ENCODE peak calls at places on chromosome 1, in four cellular contexts. F is brain microvascular endothelial cell, Y is AG08395, R is NCI-H774. K is an unnamed sample.

GRCh38 chr1:51253691-51254090 is 17.6 kb downstream of the RNF11 start:
- DNase-seq in Y (no peak), F (no peak), R (no peak), K (no peak)

GRCh38 chr1:235093685-235094592 is 34.7 kb downstream of the TOMM20 start:
- DNase-seq in R (peak; percentile 72), F (peak; percentile 69), Y (peak; percentile 74), K (peak; percentile 36)

GRCh38 chr1:150576794-150577556 is 2.4 kb downstream of the MCL1 start:
- DNase-seq in R (no peak), Y (no peak), F (no peak), K (no peak)

GRCh38 chr1:61635529-61635928 is 89.4 kb downstream of the TM2D1 start:
- DNase-seq in R (no peak), Y (no peak), F (no peak), K (no peak)

GRCh38 chr1:243595527-243596206 is 254.4 kb downstream of the AKT3 start:
- DNase-seq in Y (no peak), F (peak; percentile 87), R (no peak), K (no peak)

GRCh38 chr1:191695865-191696264 is 462.4 kb upstream of the RGS18 start:
- DNase-seq in Y (no peak), R (no peak), F (no peak), K (no peak)

GRCh38 chr1:53303651-53304515 is 24.0 kb downstream of the LRP8 start:
- DNase-seq in Y (no peak), R (no peak), F (no peak), K (no peak)

GRCh38 chr1:155695107-155695506 is 6.2 kb downstream of the DAP3 start:
- DNase-seq in Y (peak; percentile 4), R (no peak), F (no peak), K (no peak)

GRCh38 chr1:174605198-174605597 is 157.4 kb downstream of the GPR52 start:
- DNase-seq in F (no peak), R (no peak), Y (no peak), K (no peak)

GRCh38 chr1:165884009-165884689 is 56.7 kb downstream of the UCK2 start:
- DNase-seq in R (no peak), F (no peak), Y (no peak), K (no peak)

GRCh38 chr1:158101944-158102343 is 78.8 kb upstream of the CD1D start:
- DNase-seq in Y (peak; percentile 33), F (peak; percentile 29), R (no peak), K (no peak)

GRCh38 chr1:1304331-1305299 is 3.1 kb downstream of the ACAP3 start:
- DNase-seq in Y (peak; percentile 78), R (no peak), F (peak; percentile 61), K (peak; percentile 95)

GRCh38 chr1:169572184-169572583 is 14.1 kb downstream of the F5 start:
- DNase-seq in R (no peak), F (no peak), Y (no peak), K (no peak)

K was measured in hippocampal formation.